ENCODE peak calls at places on chromosomes 12 and 14, in nine cellular contexts. One of them, this sample, is unnamed.

GRCh38 chr12:108839011-108839889 is 18.1 kb downstream of the SSH1 start:
- DNase-seq in ACHN: no peak
- DNase-seq in iPS DF 6.9: no peak
- DNase-seq in GM13976: no peak
- DNase-seq in effector CD4-positive, alpha-beta T cell: no peak
- DNase-seq in hypothalamus: no peak
- DNase-seq in stimulated activated CD8-positive, alpha-beta memory T cell treated with anti-CD3 and anti-CD28 coated beads, Interleukin-15, amount 100 ng/mL, for 1 hour: no peak
- DNase-seq in NCI-H1694 treated with DMSO at 0.1 percent for 48 hours: no peak
- DNase-seq in memory B cell: no peak
- DNase-seq in this sample: no peak

GRCh38 chr14:25150934-25151790 is 101.2 kb upstream of the STXBP6 start:
- DNase-seq in ACHN: peak
- DNase-seq in iPS DF 6.9: no peak
- DNase-seq in GM13976: peak
- DNase-seq in effector CD4-positive, alpha-beta T cell: no peak
- DNase-seq in hypothalamus: no peak
- DNase-seq in stimulated activated CD8-positive, alpha-beta memory T cell treated with anti-CD3 and anti-CD28 coated beads, Interleukin-15, amount 100 ng/mL, for 1 hour: no peak
- DNase-seq in NCI-H1694 treated with DMSO at 0.1 percent for 48 hours: peak
- DNase-seq in memory B cell: no peak
- DNase-seq in this sample: no peak

GRCh38 chr12:50234347-50234746 is 49.0 kb downstream of the LIMA1 start:
- DNase-seq in ACHN: no peak
- DNase-seq in iPS DF 6.9: no peak
- DNase-seq in GM13976: no peak
- DNase-seq in effector CD4-positive, alpha-beta T cell: no peak
- DNase-seq in hypothalamus: no peak
- DNase-seq in stimulated activated CD8-positive, alpha-beta memory T cell treated with anti-CD3 and anti-CD28 coated beads, Interleukin-15, amount 100 ng/mL, for 1 hour: no peak
- DNase-seq in NCI-H1694 treated with DMSO at 0.1 percent for 48 hours: no peak
- DNase-seq in memory B cell: no peak
- DNase-seq in this sample: no peak

GRCh38 chr12:114863911-114864310 is 179.9 kb upstream of the TBX3 start:
- DNase-seq in ACHN: no peak
- DNase-seq in iPS DF 6.9: no peak
- DNase-seq in GM13976: no peak
- DNase-seq in effector CD4-positive, alpha-beta T cell: no peak
- DNase-seq in hypothalamus: no peak
- DNase-seq in stimulated activated CD8-positive, alpha-beta memory T cell treated with anti-CD3 and anti-CD28 coated beads, Interleukin-15, amount 100 ng/mL, for 1 hour: no peak
- DNase-seq in NCI-H1694 treated with DMSO at 0.1 percent for 48 hours: no peak
- DNase-seq in memory B cell: no peak
- DNase-seq in this sample: no peak

GRCh38 chr12:108080363-108080762 is 48.7 kb upstream of the WSCD2 start:
- DNase-seq in ACHN: no peak
- DNase-seq in iPS DF 6.9: no peak
- DNase-seq in GM13976: no peak
- DNase-seq in effector CD4-positive, alpha-beta T cell: no peak
- DNase-seq in hypothalamus: no peak
- DNase-seq in stimulated activated CD8-positive, alpha-beta memory T cell treated with anti-CD3 and anti-CD28 coated beads, Interleukin-15, amount 100 ng/mL, for 1 hour: no peak
- DNase-seq in NCI-H1694 treated with DMSO at 0.1 percent for 48 hours: no peak
- DNase-seq in memory B cell: no peak
- DNase-seq in this sample: no peak

GRCh38 chr14:50312734-50313054 is 570 bp downstream of the DMAC2L start:
- DNase-seq in ACHN: no peak
- DNase-seq in iPS DF 6.9: no peak
- DNase-seq in GM13976: no peak
- DNase-seq in effector CD4-positive, alpha-beta T cell: peak
- DNase-seq in hypothalamus: no peak
- DNase-seq in stimulated activated CD8-positive, alpha-beta memory T cell treated with anti-CD3 and anti-CD28 coated beads, Interleukin-15, amount 100 ng/mL, for 1 hour: no peak
- DNase-seq in NCI-H1694 treated with DMSO at 0.1 percent for 48 hours: peak
- DNase-seq in memory B cell: no peak
- DNase-seq in this sample: no peak

GRCh38 chr14:38042356-38042755 is 165.3 kb upstream of the SSTR1 start:
- DNase-seq in ACHN: peak
- DNase-seq in iPS DF 6.9: no peak
- DNase-seq in GM13976: no peak
- DNase-seq in effector CD4-positive, alpha-beta T cell: no peak
- DNase-seq in hypothalamus: no peak
- DNase-seq in stimulated activated CD8-positive, alpha-beta memory T cell treated with anti-CD3 and anti-CD28 coated beads, Interleukin-15, amount 100 ng/mL, for 1 hour: no peak
- DNase-seq in NCI-H1694 treated with DMSO at 0.1 percent for 48 hours: no peak
- DNase-seq in memory B cell: no peak
- DNase-seq in this sample: no peak

GRCh38 chr14:34059925-34060746 is 109.3 kb upstream of the EGLN3 start:
- DNase-seq in ACHN: peak
- DNase-seq in iPS DF 6.9: no peak
- DNase-seq in GM13976: peak
- DNase-seq in effector CD4-positive, alpha-beta T cell: peak
- DNase-seq in hypothalamus: peak
- DNase-seq in stimulated activated CD8-positive, alpha-beta memory T cell treated with anti-CD3 and anti-CD28 coated beads, Interleukin-15, amount 100 ng/mL, for 1 hour: peak
- DNase-seq in NCI-H1694 treated with DMSO at 0.1 percent for 48 hours: no peak
- DNase-seq in memory B cell: no peak
- DNase-seq in this sample: peak

GRCh38 chr14:98227727-98228111 is 1044.3 kb downstream of the BCL11B start:
- DNase-seq in ACHN: no peak
- DNase-seq in iPS DF 6.9: no peak
- DNase-seq in GM13976: no peak
- DNase-seq in effector CD4-positive, alpha-beta T cell: no peak
- DNase-seq in hypothalamus: no peak
- DNase-seq in stimulated activated CD8-positive, alpha-beta memory T cell treated with anti-CD3 and anti-CD28 coated beads, Interleukin-15, amount 100 ng/mL, for 1 hour: no peak
- DNase-seq in NCI-H1694 treated with DMSO at 0.1 percent for 48 hours: no peak
- DNase-seq in memory B cell: no peak
- DNase-seq in this sample: no peak

GRCh38 chr12:82708507-82708906 is 21.8 kb downstream of the TMTC2 start:
- DNase-seq in ACHN: no peak
- DNase-seq in iPS DF 6.9: no peak
- DNase-seq in GM13976: no peak
- DNase-seq in effector CD4-positive, alpha-beta T cell: no peak
- DNase-seq in hypothalamus: peak
- DNase-seq in stimulated activated CD8-positive, alpha-beta memory T cell treated with anti-CD3 and anti-CD28 coated beads, Interleukin-15, amount 100 ng/mL, for 1 hour: no peak
- DNase-seq in NCI-H1694 treated with DMSO at 0.1 percent for 48 hours: no peak
- DNase-seq in memory B cell: no peak
- DNase-seq in this sample: no peak

GRCh38 chr12:5927732-5928516 is 17.1 kb downstream of the ANO2 start:
- DNase-seq in ACHN: no peak
- DNase-seq in iPS DF 6.9: no peak
- DNase-seq in GM13976: no peak
- DNase-seq in effector CD4-positive, alpha-beta T cell: no peak
- DNase-seq in hypothalamus: no peak
- DNase-seq in stimulated activated CD8-positive, alpha-beta memory T cell treated with anti-CD3 and anti-CD28 coated beads, Interleukin-15, amount 100 ng/mL, for 1 hour: no peak
- DNase-seq in NCI-H1694 treated with DMSO at 0.1 percent for 48 hours: no peak
- DNase-seq in memory B cell: no peak
- DNase-seq in this sample: no peak

GRCh38 chr14:53953828-53954550 is 2.6 kb downstream of the BMP4 start:
- DNase-seq in ACHN: peak
- DNase-seq in iPS DF 6.9: no peak
- DNase-seq in GM13976: no peak
- DNase-seq in effector CD4-positive, alpha-beta T cell: no peak
- DNase-seq in hypothalamus: no peak
- DNase-seq in stimulated activated CD8-positive, alpha-beta memory T cell treated with anti-CD3 and anti-CD28 coated beads, Interleukin-15, amount 100 ng/mL, for 1 hour: no peak
- DNase-seq in NCI-H1694 treated with DMSO at 0.1 percent for 48 hours: peak
- DNase-seq in memory B cell: no peak
- DNase-seq in this sample: no peak

GRCh38 chr12:96371138-96371786 is 29.0 kb downstream of the CDK17 start:
- DNase-seq in ACHN: no peak
- DNase-seq in iPS DF 6.9: no peak
- DNase-seq in GM13976: no peak
- DNase-seq in effector CD4-positive, alpha-beta T cell: no peak
- DNase-seq in hypothalamus: no peak
- DNase-seq in stimulated activated CD8-positive, alpha-beta memory T cell treated with anti-CD3 and anti-CD28 coated beads, Interleukin-15, amount 100 ng/mL, for 1 hour: no peak
- DNase-seq in NCI-H1694 treated with DMSO at 0.1 percent for 48 hours: no peak
- DNase-seq in memory B cell: no peak
- DNase-seq in this sample: no peak

GRCh38 chr14:83873626-83874025 is 1656.3 kb upstream of the FLRT2 start:
- DNase-seq in ACHN: no peak
- DNase-seq in iPS DF 6.9: no peak
- DNase-seq in GM13976: no peak
- DNase-seq in effector CD4-positive, alpha-beta T cell: no peak
- DNase-seq in hypothalamus: no peak
- DNase-seq in stimulated activated CD8-positive, alpha-beta memory T cell treated with anti-CD3 and anti-CD28 coated beads, Interleukin-15, amount 100 ng/mL, for 1 hour: no peak
- DNase-seq in NCI-H1694 treated with DMSO at 0.1 percent for 48 hours: no peak
- DNase-seq in memory B cell: no peak
- DNase-seq in this sample: no peak

GRCh38 chr12:120628919-120629318 is 11.5 kb upstream of the CABP1 start:
- DNase-seq in ACHN: peak
- DNase-seq in iPS DF 6.9: no peak
- DNase-seq in GM13976: no peak
- DNase-seq in effector CD4-positive, alpha-beta T cell: no peak
- DNase-seq in hypothalamus: no peak
- DNase-seq in stimulated activated CD8-positive, alpha-beta memory T cell treated with anti-CD3 and anti-CD28 coated beads, Interleukin-15, amount 100 ng/mL, for 1 hour: no peak
- DNase-seq in NCI-H1694 treated with DMSO at 0.1 percent for 48 hours: no peak
- DNase-seq in memory B cell: no peak
- DNase-seq in this sample: no peak

GRCh38 chr12:67669217-67669924 is 20.8 kb downstream of the DYRK2 start:
- DNase-seq in ACHN: no peak
- DNase-seq in iPS DF 6.9: no peak
- DNase-seq in GM13976: no peak
- DNase-seq in effector CD4-positive, alpha-beta T cell: no peak
- DNase-seq in hypothalamus: no peak
- DNase-seq in stimulated activated CD8-positive, alpha-beta memory T cell treated with anti-CD3 and anti-CD28 coated beads, Interleukin-15, amount 100 ng/mL, for 1 hour: no peak
- DNase-seq in NCI-H1694 treated with DMSO at 0.1 percent for 48 hours: no peak
- DNase-seq in memory B cell: no peak
- DNase-seq in this sample: no peak

GRCh38 chr12:42326466-42327226 is 679 bp downstream of the PPHLN1 start:
- DNase-seq in ACHN: peak
- DNase-seq in iPS DF 6.9: no peak
- DNase-seq in GM13976: peak
- DNase-seq in effector CD4-positive, alpha-beta T cell: no peak
- DNase-seq in hypothalamus: peak
- DNase-seq in stimulated activated CD8-positive, alpha-beta memory T cell treated with anti-CD3 and anti-CD28 coated beads, Interleukin-15, amount 100 ng/mL, for 1 hour: no peak
- DNase-seq in NCI-H1694 treated with DMSO at 0.1 percent for 48 hours: no peak
- DNase-seq in memory B cell: no peak
- DNase-seq in this sample: no peak

GRCh38 chr14:52360831-52361230 is 46.7 kb downstream of the PTGER2 start:
- DNase-seq in ACHN: no peak
- DNase-seq in iPS DF 6.9: no peak
- DNase-seq in GM13976: no peak
- DNase-seq in effector CD4-positive, alpha-beta T cell: no peak
- DNase-seq in hypothalamus: no peak
- DNase-seq in stimulated activated CD8-positive, alpha-beta memory T cell treated with anti-CD3 and anti-CD28 coated beads, Interleukin-15, amount 100 ng/mL, for 1 hour: no peak
- DNase-seq in NCI-H1694 treated with DMSO at 0.1 percent for 48 hours: no peak
- DNase-seq in memory B cell: no peak
- DNase-seq in this sample: no peak

GRCh38 chr12:1500095-1500801 is 94.1 kb downstream of the FBXL14 start:
- DNase-seq in ACHN: no peak
- DNase-seq in iPS DF 6.9: no peak
- DNase-seq in GM13976: no peak
- DNase-seq in effector CD4-positive, alpha-beta T cell: no peak
- DNase-seq in hypothalamus: no peak
- DNase-seq in stimulated activated CD8-positive, alpha-beta memory T cell treated with anti-CD3 and anti-CD28 coated beads, Interleukin-15, amount 100 ng/mL, for 1 hour: no peak
- DNase-seq in NCI-H1694 treated with DMSO at 0.1 percent for 48 hours: no peak
- DNase-seq in memory B cell: no peak
- DNase-seq in this sample: no peak

GRCh38 chr12:106254724-106255123 is 6.9 kb upstream of the CKAP4 start:
- DNase-seq in ACHN: no peak
- DNase-seq in iPS DF 6.9: no peak
- DNase-seq in GM13976: no peak
- DNase-seq in effector CD4-positive, alpha-beta T cell: no peak
- DNase-seq in hypothalamus: no peak
- DNase-seq in stimulated activated CD8-positive, alpha-beta memory T cell treated with anti-CD3 and anti-CD28 coated beads, Interleukin-15, amount 100 ng/mL, for 1 hour: no peak
- DNase-seq in NCI-H1694 treated with DMSO at 0.1 percent for 48 hours: no peak
- DNase-seq in memory B cell: no peak
- DNase-seq in this sample: peak

GRCh38 chr12:97283297-97283696 is 179.3 kb upstream of the RMST start:
- DNase-seq in ACHN: peak
- DNase-seq in iPS DF 6.9: no peak
- DNase-seq in GM13976: no peak
- DNase-seq in effector CD4-positive, alpha-beta T cell: no peak
- DNase-seq in hypothalamus: no peak
- DNase-seq in stimulated activated CD8-positive, alpha-beta memory T cell treated with anti-CD3 and anti-CD28 coated beads, Interleukin-15, amount 100 ng/mL, for 1 hour: no peak
- DNase-seq in NCI-H1694 treated with DMSO at 0.1 percent for 48 hours: no peak
- DNase-seq in memory B cell: no peak
- DNase-seq in this sample: no peak

GRCh38 chr14:84340938-84341337 is 1189.0 kb upstream of the FLRT2 start:
- DNase-seq in ACHN: no peak
- DNase-seq in iPS DF 6.9: no peak
- DNase-seq in GM13976: no peak
- DNase-seq in effector CD4-positive, alpha-beta T cell: no peak
- DNase-seq in hypothalamus: no peak
- DNase-seq in stimulated activated CD8-positive, alpha-beta memory T cell treated with anti-CD3 and anti-CD28 coated beads, Interleukin-15, amount 100 ng/mL, for 1 hour: no peak
- DNase-seq in NCI-H1694 treated with DMSO at 0.1 percent for 48 hours: no peak
- DNase-seq in memory B cell: no peak
- DNase-seq in this sample: no peak

GRCh38 chr12:70660620-70661219 is 23.5 kb upstream of the PTPRB start:
- DNase-seq in ACHN: peak
- DNase-seq in iPS DF 6.9: no peak
- DNase-seq in GM13976: no peak
- DNase-seq in effector CD4-positive, alpha-beta T cell: no peak
- DNase-seq in hypothalamus: no peak
- DNase-seq in stimulated activated CD8-positive, alpha-beta memory T cell treated with anti-CD3 and anti-CD28 coated beads, Interleukin-15, amount 100 ng/mL, for 1 hour: no peak
- DNase-seq in NCI-H1694 treated with DMSO at 0.1 percent for 48 hours: no peak
- DNase-seq in memory B cell: no peak
- DNase-seq in this sample: no peak

GRCh38 chr14:32421781-32422180 is 92.7 kb downstream of the AKAP6 start:
- DNase-seq in ACHN: no peak
- DNase-seq in iPS DF 6.9: no peak
- DNase-seq in GM13976: no peak
- DNase-seq in effector CD4-positive, alpha-beta T cell: no peak
- DNase-seq in hypothalamus: no peak
- DNase-seq in stimulated activated CD8-positive, alpha-beta memory T cell treated with anti-CD3 and anti-CD28 coated beads, Interleukin-15, amount 100 ng/mL, for 1 hour: no peak
- DNase-seq in NCI-H1694 treated with DMSO at 0.1 percent for 48 hours: no peak
- DNase-seq in memory B cell: no peak
- DNase-seq in this sample: no peak

GRCh38 chr12:70403827-70404226 is 37.7 kb downstream of the KCNMB4 start:
- DNase-seq in ACHN: no peak
- DNase-seq in iPS DF 6.9: no peak
- DNase-seq in GM13976: no peak
- DNase-seq in effector CD4-positive, alpha-beta T cell: no peak
- DNase-seq in hypothalamus: no peak
- DNase-seq in stimulated activated CD8-positive, alpha-beta memory T cell treated with anti-CD3 and anti-CD28 coated beads, Interleukin-15, amount 100 ng/mL, for 1 hour: no peak
- DNase-seq in NCI-H1694 treated with DMSO at 0.1 percent for 48 hours: no peak
- DNase-seq in memory B cell: no peak
- DNase-seq in this sample: no peak

GRCh38 chr12:72201457-72201856 is 70.7 kb upstream of the TRHDE start:
- DNase-seq in ACHN: no peak
- DNase-seq in iPS DF 6.9: no peak
- DNase-seq in GM13976: no peak
- DNase-seq in effector CD4-positive, alpha-beta T cell: no peak
- DNase-seq in hypothalamus: no peak
- DNase-seq in stimulated activated CD8-positive, alpha-beta memory T cell treated with anti-CD3 and anti-CD28 coated beads, Interleukin-15, amount 100 ng/mL, for 1 hour: no peak
- DNase-seq in NCI-H1694 treated with DMSO at 0.1 percent for 48 hours: no peak
- DNase-seq in memory B cell: no peak
- DNase-seq in this sample: no peak

GRCh38 chr12:125193798-125194562 is 128.7 kb downstream of the AACS start:
- DNase-seq in ACHN: peak
- DNase-seq in iPS DF 6.9: no peak
- DNase-seq in GM13976: no peak
- DNase-seq in effector CD4-positive, alpha-beta T cell: no peak
- DNase-seq in hypothalamus: no peak
- DNase-seq in stimulated activated CD8-positive, alpha-beta memory T cell treated with anti-CD3 and anti-CD28 coated beads, Interleukin-15, amount 100 ng/mL, for 1 hour: no peak
- DNase-seq in NCI-H1694 treated with DMSO at 0.1 percent for 48 hours: peak
- DNase-seq in memory B cell: no peak
- DNase-seq in this sample: no peak

GRCh38 chr12:61993734-61994345 is 266.4 kb upstream of the USP15 start:
- DNase-seq in ACHN: peak
- DNase-seq in iPS DF 6.9: peak
- DNase-seq in GM13976: peak
- DNase-seq in effector CD4-positive, alpha-beta T cell: no peak
- DNase-seq in hypothalamus: no peak
- DNase-seq in stimulated activated CD8-positive, alpha-beta memory T cell treated with anti-CD3 and anti-CD28 coated beads, Interleukin-15, amount 100 ng/mL, for 1 hour: no peak
- DNase-seq in NCI-H1694 treated with DMSO at 0.1 percent for 48 hours: no peak
- DNase-seq in memory B cell: no peak
- DNase-seq in this sample: peak

GRCh38 chr14:93107383-93107782 is 8.3 kb downstream of the ITPK1 start:
- DNase-seq in ACHN: no peak
- DNase-seq in iPS DF 6.9: no peak
- DNase-seq in GM13976: no peak
- DNase-seq in effector CD4-positive, alpha-beta T cell: no peak
- DNase-seq in hypothalamus: no peak
- DNase-seq in stimulated activated CD8-positive, alpha-beta memory T cell treated with anti-CD3 and anti-CD28 coated beads, Interleukin-15, amount 100 ng/mL, for 1 hour: no peak
- DNase-seq in NCI-H1694 treated with DMSO at 0.1 percent for 48 hours: no peak
- DNase-seq in memory B cell: no peak
- DNase-seq in this sample: no peak

GRCh38 chr12:45483571-45483970 is 245.9 kb upstream of the ARID2 start:
- DNase-seq in ACHN: no peak
- DNase-seq in iPS DF 6.9: no peak
- DNase-seq in GM13976: no peak
- DNase-seq in effector CD4-positive, alpha-beta T cell: no peak
- DNase-seq in hypothalamus: no peak
- DNase-seq in stimulated activated CD8-positive, alpha-beta memory T cell treated with anti-CD3 and anti-CD28 coated beads, Interleukin-15, amount 100 ng/mL, for 1 hour: no peak
- DNase-seq in NCI-H1694 treated with DMSO at 0.1 percent for 48 hours: no peak
- DNase-seq in memory B cell: no peak
- DNase-seq in this sample: no peak

GRCh38 chr14:24795406-24795805 is 161.4 kb upstream of the GZMB start:
- DNase-seq in ACHN: no peak
- DNase-seq in iPS DF 6.9: no peak
- DNase-seq in GM13976: no peak
- DNase-seq in effector CD4-positive, alpha-beta T cell: no peak
- DNase-seq in hypothalamus: no peak
- DNase-seq in stimulated activated CD8-positive, alpha-beta memory T cell treated with anti-CD3 and anti-CD28 coated beads, Interleukin-15, amount 100 ng/mL, for 1 hour: no peak
- DNase-seq in NCI-H1694 treated with DMSO at 0.1 percent for 48 hours: no peak
- DNase-seq in memory B cell: no peak
- DNase-seq in this sample: no peak